ENCODE peak calls at places on chromosomes 6 and 20, in four cellular contexts. F is IMR-90, L is A549, D is K562. T is an unnamed sample.
A peak's percentile ranks its signal among the peaks of the same experiment; 100 is the strongest.

GRCh38 chr20:53227523-53227922 is 255.4 kb downstream of the TSHZ2 start:
- DNase-seq in D (no peak), L (no peak), F (no peak), T (no peak)

GRCh38 chr20:63381781-63382431 is 20.8 kb upstream of the CHRNA4 start:
- DNase-seq in F (no peak), L (peak; percentile 59), D (peak; percentile 76), T (peak; percentile 76)

GRCh38 chr20:47927385-47927851 is 142.1 kb upstream of the SULF2 start:
- DNase-seq in D (no peak), F (peak; percentile 21), L (no peak), T (no peak)

GRCh38 chr6:157086632-157087031 is 236.7 kb downstream of the TMEM242 start:
- DNase-seq in F (no peak), L (no peak), D (no peak), T (no peak)

GRCh38 chr20:33945391-33946079 is 48.2 kb upstream of the RALY start:
- DNase-seq in F (peak; percentile 93), L (no peak), D (no peak), T (no peak)

GRCh38 chr20:64129146-64129782 is 21.9 kb upstream of the NPBWR2 start:
- DNase-seq in D (no peak), L (no peak), F (no peak), T (no peak)

GRCh38 chr6:37785002-37785687 is 34.4 kb upstream of the ZFAND3 start:
- DNase-seq in L (no peak), F (no peak), D (no peak), T (no peak)

GRCh38 chr6:38193051-38193450 is 373.5 kb downstream of the ZFAND3 start:
- DNase-seq in L (no peak), F (no peak), D (no peak), T (no peak)

GRCh38 chr20:24917797-24918578 is 31.1 kb upstream of the CST7 start:
- DNase-seq in D (peak; percentile 65), L (peak; percentile 80), F (peak; percentile 58), T (peak; percentile 80)

GRCh38 chr6:26158581-26159416 is 71.6 kb downstream of the HFE start:
- DNase-seq in F (peak; percentile 46), D (peak; percentile 39), L (no peak), T (peak; percentile 16)

GRCh38 chr6:84623956-84624680 is 140.3 kb downstream of the TBX18 start:
- DNase-seq in L (no peak), D (no peak), F (peak; percentile 84), T (no peak)

GRCh38 chr6:6002005-6002808 is 4.5 kb downstream of the NRN1 start:
- DNase-seq in L (no peak), F (no peak), D (no peak), T (no peak)

GRCh38 chr20:37342231-37343177 is 3.4 kb upstream of the SRC start:
- DNase-seq in F (no peak), L (peak; percentile 48), D (no peak), T (peak; percentile 44)

GRCh38 chr6:72954736-72955135 is 270.6 kb downstream of the KHDC1L start:
- DNase-seq in D (no peak), L (no peak), F (no peak), T (no peak)

GRCh38 chr6:21144928-21145327 is 448.6 kb upstream of the SOX4 start:
- DNase-seq in F (no peak), L (no peak), D (no peak), T (no peak)

GRCh38 chr20:48761023-48761785 is 66.6 kb downstream of the PREX1 start:
- DNase-seq in L (no peak), F (no peak), D (no peak), T (no peak)

GRCh38 chr6:17281497-17282481 is 628 bp downstream of the RBM24 start:
- DNase-seq in L (no peak), D (no peak), F (peak; percentile 24), T (no peak)

GRCh38 chr6:157725836-157726235 is 97.2 kb upstream of the SNX9 start:
- DNase-seq in F (no peak), D (no peak), L (no peak), T (no peak)

GRCh38 chr20:62030357-62030756 is 35.3 kb downstream of the TAF4 start:
- DNase-seq in L (no peak), D (no peak), F (no peak), T (no peak)

GRCh38 chr6:144896296-144896695 is 611.2 kb downstream of the UTRN start:
- DNase-seq in F (no peak), D (no peak), L (no peak), T (no peak)

GRCh38 chr20:56689852-56690485 is 60.9 kb downstream of the TFAP2C start:
- DNase-seq in F (no peak), D (no peak), L (no peak), T (no peak)

GRCh38 chr20:52536841-52537400 is 345.3 kb upstream of the ZFP64 start:
- DNase-seq in L (no peak), D (no peak), F (peak; percentile 17), T (no peak)

GRCh38 chr6:29797120-29797519 is 30.5 kb upstream of the HLA-G start:
- DNase-seq in D (no peak), L (no peak), F (peak; percentile 39), T (no peak)

GRCh38 chr6:24935753-24936152 is at the start of gene RIPOR2:
- DNase-seq in F (no peak), L (no peak), D (no peak), T (peak; percentile 12)

GRCh38 chr6:165659945-165660862 is 2.8 kb downstream of the PDE10A start:
- DNase-seq in L (no peak), F (peak; percentile 32), D (no peak), T (no peak)

GRCh38 chr6:46575530-46575929 is 77.1 kb downstream of the CYP39A1 start:
- DNase-seq in L (no peak), F (no peak), D (no peak), T (no peak)

GRCh38 chr6:37200085-37200484 is 30.1 kb downstream of the PIM1 start:
- DNase-seq in D (no peak), L (no peak), F (no peak), T (no peak)

GRCh38 chr20:38863024-38863851 is 57.7 kb downstream of the PPP1R16B start:
- DNase-seq in L (no peak), D (peak; percentile 48), F (no peak), T (no peak)

GRCh38 chr6:151286192-151286591 is 46.4 kb downstream of the AKAP12 start:
- DNase-seq in D (peak; percentile 38), L (no peak), F (peak; percentile 14), T (no peak)

GRCh38 chr20:19915111-19915798 is 101.9 kb upstream of the NAA20 start:
- DNase-seq in F (no peak), D (no peak), L (no peak), T (no peak)

GRCh38 chr20:34995192-34995591 is 39.5 kb downstream of the MYH7B start:
- DNase-seq in L (no peak), D (no peak), F (no peak), T (no peak)

GRCh38 chr20:38299963-38300362 is 4.0 kb upstream of the BPI start:
- DNase-seq in D (no peak), L (no peak), F (no peak), T (no peak)

GRCh38 chr6:168915242-168915641 is 338.4 kb downstream of the THBS2 start:
- DNase-seq in D (no peak), F (no peak), L (no peak), T (no peak)

GRCh38 chr6:168919455-168920179 is 334.0 kb downstream of the THBS2 start:
- DNase-seq in L (no peak), F (no peak), D (no peak), T (no peak)

GRCh38 chr6:168915855-168916254 is 337.8 kb downstream of the THBS2 start:
- DNase-seq in D (no peak), L (no peak), F (no peak), T (no peak)

GRCh38 chr6:168914070-168914469 is 339.6 kb downstream of the THBS2 start:
- DNase-seq in D (no peak), L (no peak), F (no peak), T (no peak)

GRCh38 chr6:168916576-168917207 is 337.0 kb downstream of the THBS2 start:
- DNase-seq in D (no peak), F (no peak), L (no peak), T (no peak)
- TF ChIP-seq BHLHE40 in D (no peak), F (no peak), L (no peak), T (no peak)

GRCh38 chr6:34149831-34150400 is 4.0 kb upstream of the GRM4 start:
- DNase-seq in D (no peak), F (no peak), L (no peak), T (no peak)

GRCh38 chr6:34151321-34152041 is 5.6 kb upstream of the GRM4 start:
- DNase-seq in L (no peak), F (no peak), D (no peak), T (no peak)

GRCh38 chr6:34148864-34149810 is 3.2 kb upstream of the GRM4 start:
- DNase-seq in L (no peak), F (no peak), D (no peak), T (no peak)

GRCh38 chr6:34152042-34152524 is 6.2 kb upstream of the GRM4 start:
- DNase-seq in D (no peak), L (no peak), F (no peak), T (no peak)

DNA sequence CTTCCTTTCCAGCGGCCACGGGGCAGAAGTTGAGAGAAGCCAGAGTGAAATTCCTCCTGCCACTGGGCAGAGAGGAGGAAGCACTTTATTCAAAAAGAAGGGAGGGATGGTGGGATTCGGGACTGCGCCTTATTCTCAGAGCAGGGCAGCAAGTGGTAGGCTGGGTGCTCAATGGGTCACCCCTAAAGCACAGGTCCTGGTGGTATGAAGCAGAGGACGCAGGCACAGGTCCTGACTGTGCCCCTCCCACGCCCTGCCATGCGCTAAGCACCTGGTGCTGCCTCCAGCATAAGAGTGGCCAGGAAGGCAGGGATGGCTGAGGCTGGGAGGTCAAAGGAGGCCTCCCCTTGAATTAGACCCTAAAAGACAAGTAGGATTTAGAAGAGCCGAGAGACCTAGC is 4.9 kb upstream of the GRM4 start:
- DNase-seq in D (no peak), L (no peak), F (no peak), T (no peak)
- TF ChIP-seq BHLHE40 in D (no peak), L (no peak), F (no peak), T (no peak)

DNA sequence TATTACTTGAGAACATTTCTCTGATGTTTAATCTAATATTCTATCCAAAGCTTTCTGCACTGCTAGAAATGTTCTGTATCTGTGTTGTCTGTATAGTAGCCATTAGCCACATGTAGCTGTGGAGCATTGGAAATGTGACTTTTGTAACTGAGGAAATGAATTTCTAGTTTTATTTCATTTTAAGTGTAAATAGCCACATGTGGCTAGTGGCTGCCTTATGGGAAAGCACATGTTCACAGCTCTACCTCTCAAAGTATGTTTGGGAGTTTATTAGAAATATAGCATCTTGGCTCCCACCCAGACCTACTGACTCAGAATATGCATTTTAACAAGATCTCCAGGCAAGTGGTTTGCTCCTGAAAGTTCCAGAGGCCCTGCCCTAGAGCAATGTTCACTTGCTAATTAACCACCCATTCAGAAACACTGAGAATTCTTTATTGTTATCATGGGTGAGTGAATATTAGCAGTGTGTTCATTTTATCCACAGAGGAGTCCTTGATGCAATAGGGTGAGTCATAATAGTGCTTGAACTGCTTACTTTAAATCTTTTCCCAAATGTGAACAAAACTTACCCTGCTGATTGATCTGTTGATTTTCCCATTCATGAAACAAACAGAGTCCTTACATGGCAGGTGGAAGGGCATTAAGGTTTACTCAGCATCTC is 282.7 kb downstream of the PLCB1 start:
- DNase-seq in L (no peak), D (no peak), F (peak; percentile 78), T (no peak)
- TF ChIP-seq BHLHE40 in L (no peak), D (no peak), F (no peak), T (no peak)

DNA sequence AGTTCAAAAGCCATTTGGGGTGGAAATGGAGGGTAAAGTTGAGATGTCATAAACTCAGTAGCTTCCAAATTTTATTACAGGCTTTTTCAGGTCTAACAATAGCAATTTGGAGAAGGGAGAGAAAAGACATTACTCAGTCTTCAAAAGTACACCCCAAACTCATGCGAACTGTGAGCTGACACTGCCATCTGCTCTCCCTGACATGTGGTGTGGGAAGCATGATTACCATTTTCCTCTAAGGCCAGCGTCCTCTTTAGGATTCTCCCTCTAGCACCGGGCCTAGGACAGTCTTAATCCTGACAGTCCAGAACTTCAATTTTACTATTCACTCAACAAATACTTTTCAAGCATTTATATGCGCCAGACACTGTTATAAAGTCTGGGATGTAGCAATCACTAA is 536.0 kb upstream of the JARID2 start:
- DNase-seq in F (no peak), L (no peak), D (no peak), T (no peak)
- TF ChIP-seq BHLHE40 in F (no peak), L (no peak), D (no peak), T (no peak)